ENCODE peak calls at places on chromosomes 4 and X, in four cellular contexts. X, C, E and T are unnamed samples.

GRCh38 chr4:8940792-8941491 is 69.3 kb upstream of the HMX1 start:
- DNase-seq in X (no peak), C (no peak), E (no peak), T (peak)

GRCh38 chrX:125378205-125378604 is 58.5 kb downstream of the TEX13C start:
- DNase-seq in E (peak), C (no peak), X (peak), T (peak)

GRCh38 chrX:151694661-151695582 is at the start of gene PRRG3:
- DNase-seq in X (no peak), C (peak), E (no peak), T (no peak)

GRCh38 chrX:111877681-111878080 is 1.7 kb downstream of the TRPC5OS start:
- DNase-seq in C (no peak), X (no peak), E (no peak), T (no peak)

GRCh38 chrX:115968436-115969252 is 201.9 kb upstream of the AGTR2 start:
- DNase-seq in X (peak), C (peak), E (peak), T (peak)

GRCh38 chr4:137967480-137968190 is 274.5 kb downstream of the SLC7A11 start:
- DNase-seq in E (peak), C (no peak), X (no peak), T (no peak)

GRCh38 chrX:133335027-133335426 is 80.3 kb downstream of the GPC4 start:
- DNase-seq in E (peak), C (peak), X (peak), T (peak)

GRCh38 chrX:123340691-123341090 is 156.6 kb downstream of the GRIA3 start:
- DNase-seq in C (no peak), X (no peak), E (no peak), T (no peak)

GRCh38 chr4:6379787-6380745 is 92.3 kb downstream of the PPP2R2C start:
- DNase-seq in E (no peak), C (no peak), X (no peak), T (no peak)

GRCh38 chr4:102789317-102789717 is 28.5 kb upstream of the MANBA start:
- DNase-seq in X (no peak), E (peak), C (no peak), T (no peak)

GRCh38 chrX:15738686-15739016 is 581 bp downstream of the CA5B start:
- DNase-seq in X (no peak), C (no peak), E (no peak), T (no peak)

GRCh38 chrX:148500428-148501120 is at the start of gene AFF2:
- DNase-seq in E (peak), X (no peak), C (peak), T (peak)

GRCh38 chr4:37891221-37892159 is 606 bp downstream of the TBC1D1 start:
- DNase-seq in X (peak), C (peak), E (peak), T (peak)

GRCh38 chrX:1448793-1449580 is 3.7 kb downstream of the ASMTL start:
- DNase-seq in C (no peak), E (no peak), X (no peak), T (no peak)

GRCh38 chrX:153774576-153775292 is 6.1 kb upstream of the SRPK3 start:
- DNase-seq in E (no peak), X (no peak), C (no peak), T (no peak)

GRCh38 chr4:117225441-117225840 is 140.1 kb upstream of the TRAM1L1 start:
- DNase-seq in X (no peak), C (no peak), E (no peak), T (no peak)

GRCh38 chrX:68822641-68823410 is 6.0 kb upstream of the EFNB1 start:
- DNase-seq in E (peak), C (peak), X (peak), T (peak)

GRCh38 chr4:181951265-181951664 is 291.9 kb upstream of the TENM3 start:
- DNase-seq in C (no peak), E (no peak), X (no peak), T (no peak)

GRCh38 chrX:124028177-124028576 is 66.7 kb downstream of the STAG2 start:
- DNase-seq in C (no peak), X (no peak), E (no peak), T (no peak)